ENCODE peak calls at places on chromosomes 5 and 9, in seven cellular contexts. Q, E, C, U, W, M and S are unnamed samples.

GRCh38 chr9:518540-518939 is 303.9 kb downstream of the DOCK8 start:
- DNase-seq in E (no peak), M (no peak), Q (no peak), C (no peak), W (no peak), U (no peak), S (no peak)

GRCh38 chr5:143161893-143162520 is 241.5 kb downstream of the NR3C1 start:
- DNase-seq in M (no peak), W (no peak), Q (no peak), U (no peak), C (no peak), E (peak; percentile 37), S (peak; percentile 96)

GRCh38 chr9:108551030-108551964 is 304.5 kb downstream of the ACTL7B start:
- DNase-seq in U (no peak), C (peak; percentile 79), E (peak; percentile 33), M (peak; percentile 97), W (no peak), Q (no peak), S (peak; percentile 97)

GRCh38 chr5:43099615-43100014 is 21.1 kb upstream of the ZNF131 start:
- DNase-seq in W (no peak), M (no peak), U (no peak), C (no peak), Q (no peak), E (no peak), S (no peak)

GRCh38 chr5:124742983-124743533 is 3.4 kb downstream of the ZNF608 start:
- DNase-seq in U (no peak), Q (no peak), E (no peak), W (no peak), M (peak; percentile 86), C (peak; percentile 28), S (peak; percentile 96)

GRCh38 chr5:16574789-16575785 is 41.7 kb downstream of the RETREG1 start:
- DNase-seq in W (no peak), U (peak; percentile 39), M (no peak), Q (no peak), E (no peak), C (no peak), S (peak; percentile 73)

GRCh38 chr9:127786773-127787123 is 914 bp downstream of the CDK9 start:
- DNase-seq in E (no peak), C (no peak), M (no peak), Q (no peak), U (no peak), W (no peak), S (peak; percentile 22)

GRCh38 chr9:81656004-81656403 is 33.3 kb downstream of the TLE1 start:
- DNase-seq in C (no peak), U (no peak), W (no peak), Q (no peak), M (no peak), E (no peak), S (peak; percentile 18)

GRCh38 chr9:134365115-134365596 is 38.9 kb downstream of the RXRA start:
- DNase-seq in C (no peak), W (no peak), Q (no peak), M (no peak), E (no peak), U (no peak), S (no peak)

GRCh38 chr5:108523360-108523759 is 141.5 kb upstream of the FBXL17 start:
- DNase-seq in M (no peak), U (no peak), Q (no peak), W (no peak), E (no peak), C (no peak), S (no peak)

GRCh38 chr5:1885777-1886633 is 3.3 kb upstream of the IRX4 start:
- DNase-seq in M (no peak), Q (no peak), E (no peak), U (no peak), W (no peak), C (no peak), S (peak; percentile 41)

GRCh38 chr9:14439555-14439954 is 125.6 kb upstream of the NFIB start:
- DNase-seq in Q (no peak), E (no peak), C (no peak), W (no peak), M (no peak), U (no peak), S (no peak)

GRCh38 chr5:57434227-57434640 is 48.4 kb downstream of the ACTBL2 start:
- DNase-seq in W (no peak), U (no peak), C (no peak), Q (peak; percentile 94), E (no peak), M (no peak), S (no peak)

GRCh38 chr5:64347308-64347707 is 158.5 kb upstream of the RGS7BP start:
- DNase-seq in Q (peak; percentile 14), C (no peak), M (no peak), E (no peak), U (no peak), W (no peak), S (peak; percentile 13)

GRCh38 chr5:159415301-159415937 is 85.1 kb upstream of the IL12B start:
- DNase-seq in E (no peak), Q (no peak), C (no peak), U (no peak), M (no peak), W (no peak), S (no peak)

GRCh38 chr9:69379250-69379982 is 54.4 kb downstream of the ENTREP1 start:
- DNase-seq in Q (no peak), C (peak; percentile 27), M (no peak), W (no peak), E (peak; percentile 16), U (no peak), S (peak; percentile 73)

GRCh38 chr5:113084402-113085083 is 107.9 kb downstream of the DCP2 start:
- DNase-seq in M (peak; percentile 45), C (peak; percentile 80), U (no peak), Q (peak; percentile 94), W (no peak), E (no peak), S (no peak)
- TF ChIP-seq CTCF in M (peak; percentile 61), C (no peak), U (peak; percentile 18), Q (no peak), W (peak; percentile 23), E (no peak), S (no peak)

GRCh38 chr5:149550608-149551226 is 522 bp downstream of the CSNK1A1 start:
- DNase-seq in U (no peak), Q (peak; percentile 21), W (no peak), E (no peak), C (no peak), M (no peak), S (no peak)

GRCh38 chr5:149552761-149553160 is 1.5 kb upstream of the CSNK1A1 start:
- DNase-seq in W (no peak), E (no peak), M (no peak), Q (no peak), U (no peak), C (no peak), S (no peak)

GRCh38 chr5:149550267-149550582 is 1.0 kb downstream of the CSNK1A1 start:
- DNase-seq in U (no peak), Q (no peak), C (no peak), E (no peak), W (no peak), M (no peak), S (peak; percentile 76)

GRCh38 chr5:149551227-149552037 is at the start of gene CSNK1A1:
- DNase-seq in C (peak; percentile 99), Q (peak; percentile 99), U (peak; percentile 99), M (peak; percentile 66), W (peak; percentile 99), E (peak; percentile 99), S (peak; percentile 100)

GRCh38 chr5:149552038-149552494 is 827 bp upstream of the CSNK1A1 start:
- DNase-seq in E (no peak), Q (no peak), M (no peak), U (no peak), W (no peak), C (no peak), S (no peak)
- TF ChIP-seq CTCF in E (no peak), Q (no peak), M (no peak), U (no peak), W (peak; percentile 63), C (no peak), S (no peak)

GRCh38 chr9:98862936-98863335 is 55.5 kb downstream of the GALNT12 start:
- DNase-seq in W (no peak), U (no peak), E (no peak), M (no peak), C (no peak), Q (no peak), S (no peak)

GRCh38 chr9:98864257-98865180 is 57.0 kb downstream of the GALNT12 start:
- DNase-seq in C (no peak), U (peak; percentile 51), W (no peak), Q (no peak), M (no peak), E (no peak), S (peak; percentile 56)

GRCh38 chr9:98859941-98860340 is 52.5 kb downstream of the GALNT12 start:
- DNase-seq in W (no peak), Q (no peak), C (no peak), U (no peak), M (no peak), E (no peak), S (no peak)

GRCh38 chr9:98861881-98862501 is 54.5 kb downstream of the GALNT12 start:
- DNase-seq in M (peak; percentile 51), E (peak; percentile 52), U (no peak), Q (no peak), W (no peak), C (peak; percentile 58), S (peak; percentile 90)

DNA sequence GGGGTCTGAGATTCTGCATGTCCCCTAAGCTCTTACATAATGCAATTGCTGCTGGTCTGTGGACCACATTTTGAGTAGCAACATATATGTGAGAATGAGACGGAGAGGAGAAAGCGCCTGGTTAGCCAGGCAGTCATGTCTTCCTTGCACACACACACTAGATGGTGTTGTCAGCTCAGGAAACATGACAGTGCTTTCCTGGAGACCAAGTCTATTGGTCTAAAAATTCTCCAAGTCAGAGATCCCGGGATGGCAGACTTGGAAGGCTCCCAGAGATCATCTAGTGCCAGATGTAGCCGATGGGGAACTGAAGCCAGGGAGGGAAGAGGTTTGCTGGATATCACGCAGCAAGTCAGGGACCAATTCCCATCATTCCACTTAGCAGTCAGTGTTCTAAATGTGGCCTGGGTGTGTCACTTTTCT is 53.4 kb downstream of the GALNT12 start:
- DNase-seq in Q (peak; percentile 57), W (no peak), M (no peak), U (peak; percentile 55), E (peak; percentile 48), C (peak; percentile 26), S (peak; percentile 86)
- TF ChIP-seq CTCF in Q (peak; percentile 56), W (peak; percentile 37), M (peak; percentile 67), U (peak; percentile 88), E (peak; percentile 21), C (peak; percentile 51), S (peak; percentile 16)

GRCh38 chr5:132237670-132238069 is 10.0 kb upstream of the P4HA2 start:
- DNase-seq in U (no peak), W (no peak), Q (no peak), E (no peak), M (no peak), C (peak; percentile 4), S (no peak)

GRCh38 chr5:132238169-132238744 is 10.6 kb upstream of the P4HA2 start:
- DNase-seq in C (peak; percentile 85), Q (peak; percentile 74), U (peak; percentile 54), M (no peak), E (peak; percentile 69), W (peak; percentile 81), S (peak; percentile 80)

GRCh38 chr5:132235340-132235739 is 7.7 kb upstream of the P4HA2 start:
- DNase-seq in U (no peak), W (no peak), Q (no peak), M (no peak), C (no peak), E (no peak), S (no peak)

GRCh38 chr5:132238901-132239500 is 11.3 kb upstream of the P4HA2 start:
- DNase-seq in M (no peak), C (peak; percentile 4), U (no peak), E (no peak), Q (no peak), W (no peak), S (no peak)

GRCh38 chr5:132237141-132237540 is 9.5 kb upstream of the P4HA2 start:
- DNase-seq in U (no peak), C (peak; percentile 72), W (no peak), Q (no peak), E (no peak), M (no peak), S (no peak)
- TF ChIP-seq CTCF in U (no peak), C (peak; percentile 42), W (peak; percentile 16), Q (no peak), E (no peak), M (peak; percentile 23), S (no peak)